ENCODE peak calls at places on chromosomes 16 and 17, in nine cellular contexts. I is tibial nerve, M is MCF 10A, D is uterus, K is RWPE2, E is foreskin fibroblast, N is IMR-90, B is Panc1, R is RWPE1. J is an unnamed sample.

GRCh38 chr16:66905633-66906539 is 12.8 kb downstream of the CDH16 start:
- DNase-seq in I (no peak), M (peak), D (no peak), K (no peak), E (no peak), N (no peak), B (no peak), R (peak), J (no peak)

GRCh38 chr17:5413682-5414081 is 5.8 kb downstream of the NUP88 start:
- DNase-seq in I (no peak), M (peak), D (no peak), K (no peak), E (peak), N (peak), B (peak), R (peak), J (no peak)

GRCh38 chr17:44719444-44719843 is 11.0 kb downstream of the DBF4B start:
- DNase-seq in I (no peak), M (no peak), D (no peak), K (no peak), E (no peak), N (no peak), B (no peak), R (no peak), J (no peak)

GRCh38 chr16:82924075-82924854 is 297.5 kb downstream of the CDH13 start:
- DNase-seq in I (no peak), M (no peak), D (no peak), K (no peak), E (peak), N (no peak), B (no peak), R (no peak), J (no peak)

GRCh38 chr16:50285406-50286003 is 19.2 kb downstream of the ADCY7 start:
- DNase-seq in I (no peak), M (no peak), D (no peak), K (no peak), E (no peak), N (no peak), B (no peak), R (no peak), J (no peak)

GRCh38 chr16:54459509-54460235 is 173.1 kb upstream of the IRX3 start:
- DNase-seq in I (no peak), M (no peak), D (no peak), K (no peak), E (peak), N (no peak), B (no peak), R (no peak), J (no peak)

GRCh38 chr17:35117984-35118383 is 1.7 kb downstream of the RAD51D start:
- DNase-seq in I (no peak), M (peak), D (no peak), K (no peak), E (peak), N (peak), B (no peak), R (no peak), J (no peak)

GRCh38 chr17:77456271-77456950 is 315.6 kb downstream of the SEC14L1 start:
- DNase-seq in I (no peak), M (no peak), D (no peak), K (no peak), E (no peak), N (no peak), B (no peak), R (no peak), J (no peak)

GRCh38 chr16:16821261-16821660 is 442.3 kb downstream of the NPIPA7 start:
- DNase-seq in I (no peak), M (no peak), D (no peak), K (no peak), E (no peak), N (no peak), B (no peak), R (no peak), J (no peak)

GRCh38 chr17:45789874-45790273 is 5.8 kb downstream of the CRHR1 start:
- DNase-seq in I (no peak), M (no peak), D (no peak), K (no peak), E (no peak), N (no peak), B (no peak), R (no peak), J (no peak)

GRCh38 chr17:32518856-32519768 is 32.3 kb downstream of the CDK5R1 start:
- DNase-seq in I (no peak), M (peak), D (peak), K (peak), E (peak), N (no peak), B (no peak), R (peak), J (no peak)

GRCh38 chr17:8611135-8611534 is 19.4 kb downstream of the MYH10 start:
- DNase-seq in I (no peak), M (peak), D (no peak), K (no peak), E (peak), N (no peak), B (no peak), R (no peak), J (no peak)

GRCh38 chr17:44351464-44351863 is 6.4 kb downstream of the GRN start:
- DNase-seq in I (no peak), M (no peak), D (no peak), K (no peak), E (no peak), N (no peak), B (no peak), R (no peak), J (no peak)

GRCh38 chr16:67150058-67150832 is 553 bp downstream of the B3GNT9 start:
- DNase-seq in I (no peak), M (no peak), D (peak), K (no peak), E (peak), N (peak), B (no peak), R (no peak), J (no peak)

GRCh38 chr16:74999683-75000480 is 1.1 kb downstream of the ZNRF1 start:
- DNase-seq in I (no peak), M (no peak), D (peak), K (peak), E (peak), N (no peak), B (no peak), R (peak), J (peak)

GRCh38 chr17:68972119-68972704 is 17.0 kb upstream of the ABCA8 start:
- DNase-seq in I (peak), M (peak), D (no peak), K (no peak), E (peak), N (peak), B (no peak), R (peak), J (no peak)

GRCh38 chr16:27168790-27169189 is 34.5 kb upstream of the KDM8 start:
- DNase-seq in I (no peak), M (no peak), D (no peak), K (no peak), E (no peak), N (no peak), B (no peak), R (no peak), J (no peak)

GRCh38 chr17:62599964-62600657 is 27.4 kb upstream of the MRC2 start:
- DNase-seq in I (no peak), M (no peak), D (no peak), K (no peak), E (no peak), N (no peak), B (no peak), R (no peak), J (no peak)

GRCh38 chr17:62605588-62605987 is 21.9 kb upstream of the MRC2 start:
- DNase-seq in I (no peak), M (no peak), D (no peak), K (no peak), E (no peak), N (no peak), B (no peak), R (no peak), J (no peak)

GRCh38 chr17:62597920-62598319 is 29.6 kb upstream of the MRC2 start:
- DNase-seq in I (peak), M (peak), D (peak), K (no peak), E (peak), N (no peak), B (no peak), R (no peak), J (no peak)

GRCh38 chr17:62600805-62601204 is 26.7 kb upstream of the MRC2 start:
- DNase-seq in I (no peak), M (no peak), D (no peak), K (no peak), E (no peak), N (no peak), B (no peak), R (no peak), J (no peak)

GRCh38 chr17:62601438-62601837 is 26.0 kb upstream of the MRC2 start:
- DNase-seq in I (no peak), M (no peak), D (no peak), K (no peak), E (peak), N (no peak), B (no peak), R (no peak), J (no peak)
- TF ChIP-seq CTCF in I (no peak), M (no peak), D (peak), K (no peak), E (peak), N (no peak), B (no peak), R (no peak), J (no peak)

GRCh38 chr16:57956924-57957323 is 14.0 kb downstream of the CNGB1 start:
- DNase-seq in I (no peak), M (no peak), D (no peak), K (no peak), E (no peak), N (no peak), B (no peak), R (no peak), J (no peak)

GRCh38 chr16:57957396-57958392 is 13.2 kb downstream of the CNGB1 start:
- DNase-seq in I (no peak), M (no peak), D (no peak), K (no peak), E (no peak), N (no peak), B (no peak), R (no peak), J (no peak)

GRCh38 chr16:57953857-57954256 is 17.1 kb downstream of the CNGB1 start:
- DNase-seq in I (no peak), M (no peak), D (no peak), K (no peak), E (no peak), N (no peak), B (no peak), R (no peak), J (no peak)

GRCh38 chr16:57956270-57956808 is 14.6 kb downstream of the CNGB1 start:
- DNase-seq in I (no peak), M (no peak), D (no peak), K (no peak), E (no peak), N (no peak), B (no peak), R (no peak), J (no peak)

DNA sequence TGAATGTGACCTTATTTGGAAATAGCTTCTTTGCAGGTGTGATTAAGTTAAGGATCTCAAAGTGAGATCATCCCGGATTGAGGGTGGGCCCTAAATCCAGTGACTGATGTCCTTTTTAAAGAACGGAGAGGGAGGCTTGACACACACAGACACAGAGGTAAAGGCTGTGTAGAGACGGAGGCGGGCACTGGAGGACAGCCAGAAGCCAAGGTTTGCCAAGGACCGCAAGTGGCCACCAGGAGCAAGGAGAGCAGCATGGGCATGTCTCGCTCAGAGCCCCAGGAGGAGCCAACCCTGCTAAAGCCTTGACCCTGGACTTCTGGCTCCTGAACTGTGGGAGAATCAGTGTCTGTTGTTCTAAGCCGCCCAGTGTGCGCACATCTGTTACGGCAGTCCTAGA is 15.4 kb downstream of the CNGB1 start:
- DNase-seq in I (no peak), M (peak), D (no peak), K (no peak), E (no peak), N (no peak), B (no peak), R (no peak), J (no peak)
- TF ChIP-seq CTCF in I (no peak), M (no peak), D (no peak), K (no peak), E (no peak), N (no peak), B (no peak), R (peak), J (no peak)

DNA sequence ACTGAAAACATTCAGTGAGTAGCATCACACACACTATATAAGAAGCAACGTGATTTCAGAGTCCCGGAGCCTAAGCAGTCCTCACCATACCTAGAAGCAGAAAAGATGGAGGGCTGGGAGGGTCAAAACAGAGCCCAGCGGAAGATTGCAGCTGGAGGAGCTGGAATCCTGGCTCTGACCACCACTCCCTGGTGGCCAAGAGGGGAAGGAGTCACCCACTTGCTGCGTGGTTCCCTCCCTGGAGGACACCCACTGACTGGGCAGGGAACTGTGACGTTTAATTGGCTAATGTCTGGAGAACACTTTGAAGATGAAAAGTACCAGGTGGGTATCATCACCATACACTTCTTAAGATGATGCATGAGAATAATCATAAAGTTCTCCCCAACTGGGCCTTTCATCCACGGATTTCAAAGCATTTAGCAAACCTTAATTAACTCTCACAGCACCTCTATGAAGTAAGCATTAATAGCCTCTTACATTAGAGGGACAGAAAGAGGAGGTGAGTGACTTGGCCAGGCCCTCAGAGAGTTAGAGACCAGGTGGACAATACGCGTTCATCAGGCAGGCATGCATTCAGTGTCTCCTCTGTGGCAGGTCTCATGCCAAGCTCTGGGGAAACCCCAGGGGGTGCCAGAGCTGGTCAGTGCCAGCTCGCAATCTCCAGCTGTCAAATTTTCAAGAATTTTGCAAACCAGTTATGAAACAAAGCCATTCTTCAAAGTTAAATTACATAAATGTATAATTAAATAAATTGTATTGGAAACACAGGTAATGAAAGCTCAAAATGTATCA is 137.9 kb downstream of the AXIN2 start:
- DNase-seq in I (no peak), M (no peak), D (no peak), K (no peak), E (no peak), N (no peak), B (no peak), R (no peak), J (no peak)
- TF ChIP-seq CTCF in I (no peak), M (no peak), D (no peak), K (no peak), E (no peak), N (no peak), B (no peak), R (no peak), J (no peak)

GRCh38 chr17:19781488-19782458 is 33.7 kb upstream of the ALDH3A1 start:
- DNase-seq in I (no peak), M (no peak), D (no peak), K (no peak), E (no peak), N (no peak), B (no peak), R (no peak), J (no peak)

GRCh38 chr17:19787733-19788357 is 39.7 kb upstream of the ALDH3A1 start:
- DNase-seq in I (no peak), M (no peak), D (no peak), K (no peak), E (peak), N (peak), B (no peak), R (no peak), J (no peak)

GRCh38 chr17:19780846-19781245 is 32.7 kb upstream of the ALDH3A1 start:
- DNase-seq in I (no peak), M (no peak), D (no peak), K (no peak), E (no peak), N (no peak), B (no peak), R (no peak), J (no peak)

DNA sequence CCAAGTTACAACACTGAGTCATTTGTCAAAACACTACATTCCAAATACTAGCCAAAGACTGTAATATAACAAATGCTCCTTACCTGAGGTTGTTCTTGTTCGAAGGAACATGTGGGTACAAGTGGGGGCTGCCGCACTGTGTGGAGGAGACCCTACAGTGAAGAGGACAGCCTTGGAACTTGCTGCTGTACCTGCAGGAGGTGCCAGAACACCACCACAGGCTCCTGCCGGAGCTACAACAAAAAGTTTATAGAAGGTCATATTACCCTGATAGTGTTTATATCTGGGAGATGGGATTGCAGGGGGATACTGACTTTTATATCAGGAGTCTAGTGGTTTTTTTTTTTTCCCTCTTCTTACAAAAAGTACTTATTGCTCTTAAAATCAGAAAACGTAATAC is 37.8 kb upstream of the ALDH3A1 start:
- DNase-seq in I (no peak), M (no peak), D (no peak), K (no peak), E (no peak), N (peak), B (no peak), R (no peak), J (no peak)
- TF ChIP-seq CTCF in I (no peak), M (no peak), D (no peak), K (no peak), E (peak), N (peak), B (no peak), R (no peak), J (no peak)

DNA sequence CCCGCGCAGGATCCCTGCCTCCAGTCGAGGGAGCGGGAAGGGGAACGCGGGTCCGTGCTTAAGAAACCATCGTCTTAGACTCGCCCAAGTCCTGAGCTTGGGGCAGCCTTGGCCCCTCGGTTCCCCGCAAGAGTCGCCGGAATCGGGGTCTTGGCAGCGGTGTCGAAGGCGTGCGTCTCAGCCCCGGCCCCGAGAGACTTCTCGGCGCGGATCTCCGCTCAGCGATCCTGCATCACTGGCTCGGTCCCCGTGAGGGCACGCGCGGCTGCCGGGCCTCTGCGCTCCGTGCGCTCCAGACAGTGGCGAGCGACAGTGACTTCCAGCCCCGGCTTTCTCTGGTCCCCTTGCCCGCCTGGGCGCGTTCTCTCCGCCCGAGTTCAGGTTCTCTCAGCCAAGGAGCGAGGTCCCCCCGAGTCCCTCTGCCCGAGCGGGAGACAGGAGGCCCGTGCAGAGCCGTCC is 383 bp downstream of the HS3ST3A1 start:
- DNase-seq in I (no peak), M (no peak), D (peak), K (no peak), E (peak), N (no peak), B (no peak), R (peak), J (no peak)
- TF ChIP-seq CTCF in I (no peak), M (no peak), D (no peak), K (no peak), E (no peak), N (no peak), B (no peak), R (no peak), J (no peak)

DNA sequence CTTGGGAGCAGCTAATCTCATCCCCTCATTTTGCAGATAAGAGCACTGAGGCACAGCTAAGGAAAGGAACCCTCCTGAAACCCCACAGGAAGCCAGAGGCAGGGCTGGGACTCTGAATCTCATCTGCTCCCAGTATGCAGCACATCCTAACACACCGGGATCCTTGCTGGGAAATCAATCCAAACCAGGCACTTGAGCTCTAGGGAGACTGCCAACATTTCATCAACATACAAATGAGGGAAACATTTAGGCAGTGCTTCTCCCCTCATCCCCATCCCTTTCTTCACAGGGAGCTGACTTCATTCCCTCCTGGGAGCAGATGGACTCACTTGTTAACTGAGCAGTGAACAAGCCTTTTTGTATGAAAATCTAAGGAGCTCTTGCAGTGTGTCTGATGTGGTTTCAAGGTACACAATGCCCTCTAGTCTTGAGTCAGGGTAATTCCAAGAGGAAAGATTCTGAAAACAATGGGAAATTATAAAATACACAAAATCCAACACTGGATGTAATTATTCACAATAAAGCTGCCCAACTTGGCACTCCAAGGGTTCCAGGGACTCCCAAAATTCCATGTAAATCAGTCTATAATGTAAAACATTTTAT is 96.3 kb downstream of the TMEM114 start:
- DNase-seq in I (no peak), M (no peak), D (no peak), K (no peak), E (no peak), N (no peak), B (no peak), R (no peak), J (no peak)
- TF ChIP-seq CTCF in I (no peak), M (peak), D (no peak), K (no peak), E (no peak), N (no peak), B (peak), R (no peak), J (no peak)

DNA sequence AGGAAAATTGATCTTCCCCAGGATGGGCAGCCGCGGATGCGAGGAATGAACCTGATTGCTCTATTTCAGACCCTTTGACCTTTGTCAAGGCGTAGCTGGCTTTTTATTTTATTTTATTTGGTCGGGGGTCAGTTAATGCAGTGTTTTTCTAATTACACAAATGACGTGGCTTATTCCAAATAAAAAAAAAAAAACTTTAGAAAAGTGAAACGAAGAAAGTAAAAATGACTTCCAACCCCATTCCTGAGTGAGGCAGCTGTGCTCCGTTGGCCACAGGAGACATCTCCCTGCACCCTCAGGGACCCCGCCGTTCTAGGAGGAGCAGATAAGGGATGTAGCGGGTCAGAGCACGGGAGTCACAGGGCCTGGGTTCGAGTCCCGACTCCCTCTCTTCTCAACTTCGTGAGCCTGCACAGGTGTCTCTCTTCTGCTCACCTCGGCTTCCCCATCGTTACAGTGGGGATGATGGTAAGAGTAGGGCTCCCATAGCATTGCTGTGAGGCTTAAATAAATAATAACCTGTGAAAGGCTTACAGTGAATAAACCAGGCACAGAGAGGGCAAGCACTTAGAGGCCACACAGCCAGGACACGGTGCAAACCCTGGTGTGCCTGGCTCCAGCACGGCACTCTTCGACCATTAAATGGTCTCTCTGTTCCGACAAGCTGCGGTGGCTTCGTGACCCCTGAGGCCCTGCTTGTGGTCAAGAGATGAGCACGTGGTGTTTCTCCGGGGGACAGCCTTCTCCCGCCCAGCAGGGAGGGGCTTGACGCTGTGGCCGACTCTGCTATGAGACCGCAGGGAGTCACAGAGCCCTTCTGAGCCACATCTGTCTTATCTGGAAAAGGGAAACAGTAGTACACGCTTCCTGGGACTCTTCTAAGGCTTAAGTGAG is 10.2 kb downstream of the FOXF1 start:
- DNase-seq in I (no peak), M (no peak), D (no peak), K (no peak), E (no peak), N (peak), B (peak), R (no peak), J (no peak)
- TF ChIP-seq CTCF in I (no peak), M (no peak), D (no peak), K (peak), E (no peak), N (no peak), B (peak), R (peak), J (peak)

J was measured in CD14-positive monocyte.